ENCODE peak calls at places on chromosome 2, in six cellular contexts. G is pancreas; Z is Peyer's patch; T is CD8-positive, alpha-beta T cell; D is heart left ventricle; Q is PC-9. H is an unnamed sample.
A peak's percentile ranks its signal among the peaks of the same experiment; 100 is the strongest.

GRCh38 chr2:160388464-160389263 is 104.9 kb downstream of the RBMS1 start:
- DNase-seq in D (peak; percentile 64), Z (peak; percentile 61), T (peak; percentile 58), G (no peak), Q (no peak), H (no peak)

GRCh38 chr2:58045580-58046334 is 849 bp upstream of the VRK2 start:
- DNase-seq in D (peak; percentile 22), Z (peak; percentile 25), Q (peak; percentile 4), T (no peak), G (peak; percentile 43), H (no peak)

GRCh38 chr2:28981016-28981441 is at the start of gene TOGARAM2:
- DNase-seq in G (no peak), T (no peak), Q (no peak), Z (no peak), D (no peak), H (no peak)

GRCh38 chr2:235080108-235080507 is 128.3 kb downstream of the SH3BP4 start:
- DNase-seq in Z (no peak), G (no peak), Q (no peak), D (no peak), T (no peak), H (no peak)

GRCh38 chr2:164737612-164738081 is 104.0 kb downstream of the COBLL1 start:
- DNase-seq in Z (peak; percentile 59), D (peak; percentile 67), Q (peak; percentile 24), T (no peak), G (peak; percentile 63), H (no peak)

GRCh38 chr2:53724511-53724910 is 43.1 kb upstream of the CHAC2 start:
- DNase-seq in D (no peak), Z (no peak), T (no peak), Q (no peak), G (no peak), H (no peak)

GRCh38 chr2:147916067-147916466 is 71.2 kb downstream of the ACVR2A start:
- DNase-seq in T (no peak), D (no peak), Q (no peak), Z (no peak), G (no peak), H (no peak)

GRCh38 chr2:37641582-37642111 is 29.8 kb downstream of the CDC42EP3 start:
- DNase-seq in D (no peak), Z (no peak), T (no peak), G (no peak), Q (no peak), H (no peak)

GRCh38 chr2:132009874-132010521 is 151.8 kb downstream of the ANKRD30BL start:
- DNase-seq in Q (no peak), G (peak; percentile 54), Z (no peak), T (no peak), D (no peak), H (no peak)

GRCh38 chr2:28009732-28010131 is 119.2 kb downstream of the BABAM2 start:
- DNase-seq in T (no peak), D (peak; percentile 49), Q (no peak), G (no peak), Z (no peak), H (no peak)

GRCh38 chr2:238922435-238922834 is 74.5 kb downstream of the TWIST2 start:
- DNase-seq in Q (no peak), G (no peak), D (peak; percentile 15), Z (no peak), T (no peak), H (no peak)

GRCh38 chr2:4973354-4973753 is 718.8 kb upstream of the SOX11 start:
- DNase-seq in Q (no peak), T (no peak), Z (no peak), D (no peak), G (no peak), H (no peak)

GRCh38 chr2:67237288-67237687 is 159.8 kb upstream of the ETAA1 start:
- DNase-seq in Q (no peak), T (no peak), G (no peak), D (no peak), Z (no peak), H (no peak)
- TF ChIP-seq CTCF in Q (peak; percentile 22), T (no peak), G (no peak), D (no peak), Z (no peak), H (no peak)

GRCh38 chr2:88857274-88857741 is 165.8 kb downstream of the RPIA start:
- DNase-seq in G (no peak), T (no peak), Q (no peak), D (no peak), Z (no peak), H (no peak)
- H3K27ac ChIP-seq in G (no peak overlapping the region), T (no peak overlapping the region), Q (no peak overlapping the region), D (peak overlapping the region; percentile 33), Z (peak overlapping the region; percentile 38), H (no peak overlapping the region)

DNA sequence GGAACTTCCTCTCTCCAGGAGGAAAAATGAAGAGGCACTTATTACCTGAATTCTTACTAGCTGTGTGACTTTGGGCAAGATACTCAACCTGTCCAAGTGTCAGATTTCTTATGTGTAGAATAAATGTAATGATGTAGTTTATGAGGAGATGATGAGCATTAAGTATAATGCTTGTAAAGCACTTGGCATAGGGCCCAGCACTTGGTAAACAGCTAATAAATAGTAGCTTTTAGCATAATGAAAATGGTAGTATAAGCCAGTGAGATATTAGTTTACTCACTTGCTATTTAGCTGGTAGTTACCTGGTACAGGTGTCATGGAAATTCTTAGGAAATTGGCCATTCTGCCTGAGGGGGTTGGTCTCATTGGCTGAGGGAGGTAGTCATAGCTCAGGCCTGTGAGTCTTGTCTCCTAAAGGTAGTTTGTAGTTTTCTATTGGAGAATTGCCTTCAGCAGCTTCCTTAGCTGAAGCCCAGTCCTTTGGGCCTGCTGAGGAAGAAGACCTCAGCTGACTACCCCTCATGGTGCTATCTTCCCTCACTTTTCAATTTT is 133.3 kb upstream of the NABP1 start:
- DNase-seq in Q (no peak), G (no peak), Z (no peak), D (no peak), T (no peak), H (no peak)
- TF ChIP-seq CTCF in Q (no peak), G (no peak), Z (no peak), D (no peak), T (no peak), H (no peak)

DNA sequence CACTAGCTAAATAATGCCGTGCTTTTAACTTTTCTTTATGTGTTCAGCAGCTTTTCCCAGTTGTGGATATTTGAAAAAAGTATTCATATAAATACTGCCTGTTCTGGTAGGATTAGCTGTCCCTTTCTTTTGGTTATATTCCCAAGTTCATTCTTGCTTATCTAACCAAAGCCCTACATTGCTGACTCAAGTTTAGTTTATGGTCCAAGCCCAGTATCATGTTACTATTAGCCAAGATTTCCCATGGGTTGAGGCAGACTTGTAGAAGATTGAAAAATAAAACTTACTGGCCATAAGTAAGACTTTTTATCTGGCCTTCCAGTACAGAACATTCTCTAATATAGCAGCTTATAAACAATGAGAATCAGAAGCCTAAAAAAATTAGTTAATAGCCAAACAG is 49.7 kb upstream of the NFE2L2 start:
- DNase-seq in Z (no peak), G (no peak), D (no peak), Q (no peak), T (no peak), H (no peak)
- H3K27ac ChIP-seq in Z (peak overlapping the region; percentile 48), G (no peak overlapping the region), D (no peak overlapping the region), Q (no peak overlapping the region), T (no peak overlapping the region), H (no peak overlapping the region)

GRCh38 chr2:99865818-99866676 is 276.3 kb downstream of the AFF3 start:
- DNase-seq in T (no peak), Z (no peak), Q (no peak), D (no peak), G (no peak), H (no peak)
- TF ChIP-seq CTCF in T (no peak), Z (no peak), Q (no peak), D (no peak), G (no peak), H (no peak)

DNA sequence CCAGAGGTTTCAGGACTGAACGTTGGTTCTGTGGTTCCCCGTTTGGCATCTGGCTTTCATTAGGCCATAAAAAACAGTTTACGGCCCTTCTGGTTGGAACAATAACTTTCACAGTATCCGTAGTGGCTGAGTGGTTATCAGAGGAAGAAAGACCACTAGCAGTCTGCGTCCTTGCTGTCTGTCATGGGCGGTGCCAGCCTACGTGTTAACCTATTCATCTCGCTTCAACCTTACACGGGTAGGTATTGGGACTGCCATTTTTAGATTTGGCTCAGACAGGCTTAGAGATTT is 42.6 kb upstream of the ROCK2 start:
- DNase-seq in G (no peak), Z (no peak), T (no peak), Q (no peak), D (no peak), H (no peak)
- H3K27ac ChIP-seq in G (no peak overlapping the region), Z (peak overlapping the region; percentile 51), T (no peak overlapping the region), Q (no peak overlapping the region), D (no peak overlapping the region), H (peak overlapping the region; percentile 72)

GRCh38 chr2:47785986-47786385 is 3.0 kb downstream of the MSH6 start:
- DNase-seq in G (no peak), D (no peak), Z (no peak), Q (no peak), T (no peak), H (peak; percentile 14)

GRCh38 chr2:47784349-47784851 is 1.5 kb downstream of the MSH6 start:
- DNase-seq in T (no peak), G (no peak), D (no peak), Q (no peak), Z (no peak), H (peak; percentile 63)

GRCh38 chr2:47779416-47779790 is 3.5 kb upstream of the MSH6 start:
- DNase-seq in G (no peak), Z (no peak), Q (no peak), T (no peak), D (no peak), H (no peak)

GRCh38 chr2:47783491-47784330 is 766 bp downstream of the MSH6 start:
- DNase-seq in D (peak; percentile 68), Q (peak; percentile 79), T (peak; percentile 66), G (peak; percentile 78), Z (peak; percentile 71), H (peak; percentile 76)

GRCh38 chr2:47782557-47783490 is at the start of gene MSH6:
- DNase-seq in Q (peak; percentile 94), G (peak; percentile 94), T (peak; percentile 91), D (peak; percentile 90), Z (peak; percentile 85), H (peak; percentile 92)
- TF ChIP-seq CTCF in Q (no peak), G (no peak), T (no peak), D (no peak), Z (no peak), H (no peak)